ENCODE peak calls at places on chromosomes 12 and 14, in four cellular contexts. One of them, this sample, is unnamed.

GRCh38 chr14:101559624-101560533 is 1.4 kb upstream of the DIO3 start:
- DNase-seq in fibroblast of mammary gland: no peak
- DNase-seq in GM23338: peak
- DNase-seq in mucosa of descending colon: peak
- DNase-seq in this sample: peak

GRCh38 chr14:73789996-73790581 is 61.5 kb upstream of the PTGR2 start:
- DNase-seq in fibroblast of mammary gland: peak
- DNase-seq in GM23338: no peak
- DNase-seq in mucosa of descending colon: peak
- DNase-seq in this sample: peak

GRCh38 chr12:85835810-85836715 is at the start of gene RASSF9:
- DNase-seq in fibroblast of mammary gland: peak
- DNase-seq in GM23338: peak
- DNase-seq in mucosa of descending colon: peak
- DNase-seq in this sample: peak

GRCh38 chr12:24387381-24387780 is 437.9 kb upstream of the SOX5 start:
- DNase-seq in fibroblast of mammary gland: no peak
- DNase-seq in GM23338: no peak
- DNase-seq in mucosa of descending colon: no peak
- DNase-seq in this sample: no peak

GRCh38 chr12:5945071-5946008 is at the start of gene ANO2:
- DNase-seq in fibroblast of mammary gland: no peak
- DNase-seq in GM23338: peak
- DNase-seq in mucosa of descending colon: no peak
- DNase-seq in this sample: peak

GRCh38 chr12:12398026-12398859 is 41.4 kb downstream of the BORCS5 start:
- DNase-seq in fibroblast of mammary gland: peak
- DNase-seq in GM23338: no peak
- DNase-seq in mucosa of descending colon: no peak
- DNase-seq in this sample: peak

GRCh38 chr12:72610854-72611358 is 338.7 kb downstream of the TRHDE start:
- DNase-seq in fibroblast of mammary gland: no peak
- DNase-seq in GM23338: peak
- DNase-seq in mucosa of descending colon: no peak
- DNase-seq in this sample: no peak

GRCh38 chr12:127083028-127083949 is 1183.7 kb upstream of the TMEM132C start:
- DNase-seq in fibroblast of mammary gland: peak
- DNase-seq in GM23338: peak
- DNase-seq in mucosa of descending colon: peak
- DNase-seq in this sample: peak

GRCh38 chr12:89770391-89770790 is 61.8 kb upstream of the ATP2B1 start:
- DNase-seq in fibroblast of mammary gland: no peak
- DNase-seq in GM23338: no peak
- DNase-seq in mucosa of descending colon: no peak
- DNase-seq in this sample: no peak

GRCh38 chr14:89254201-89254919 is 162.7 kb downstream of the FOXN3 start:
- DNase-seq in fibroblast of mammary gland: no peak
- DNase-seq in GM23338: no peak
- DNase-seq in mucosa of descending colon: no peak
- DNase-seq in this sample: no peak

GRCh38 chr12:26691234-26691970 is 141.6 kb downstream of the ITPR2 start:
- DNase-seq in fibroblast of mammary gland: peak
- DNase-seq in GM23338: peak
- DNase-seq in mucosa of descending colon: no peak
- DNase-seq in this sample: peak

GRCh38 chr12:51409846-51410245 is 14.8 kb upstream of the SLC4A8 start:
- DNase-seq in fibroblast of mammary gland: no peak
- DNase-seq in GM23338: peak
- DNase-seq in mucosa of descending colon: no peak
- DNase-seq in this sample: no peak

GRCh38 chr14:76550534-76550933 is 174.6 kb downstream of the ESRRB start:
- DNase-seq in fibroblast of mammary gland: peak
- DNase-seq in GM23338: no peak
- DNase-seq in mucosa of descending colon: no peak
- DNase-seq in this sample: peak

GRCh38 chr14:90837355-90837754 is 21.1 kb upstream of the TTC7B start:
- DNase-seq in fibroblast of mammary gland: no peak
- DNase-seq in GM23338: no peak
- DNase-seq in mucosa of descending colon: no peak
- DNase-seq in this sample: no peak

GRCh38 chr14:23712287-23712686 is 76.1 kb downstream of the DHRS2 start:
- DNase-seq in fibroblast of mammary gland: no peak
- DNase-seq in GM23338: no peak
- DNase-seq in mucosa of descending colon: no peak
- DNase-seq in this sample: no peak

GRCh38 chr12:119802472-119802871 is 74.6 kb downstream of the CIT start:
- DNase-seq in fibroblast of mammary gland: peak
- DNase-seq in GM23338: no peak
- DNase-seq in mucosa of descending colon: no peak
- DNase-seq in this sample: peak

GRCh38 chr14:100159107-100159864 is at the start of gene DEGS2:
- DNase-seq in fibroblast of mammary gland: no peak
- DNase-seq in GM23338: peak
- DNase-seq in mucosa of descending colon: peak
- DNase-seq in this sample: no peak

GRCh38 chr12:89278169-89278568 is 74.1 kb downstream of the DUSP6 start:
- DNase-seq in fibroblast of mammary gland: no peak
- DNase-seq in GM23338: peak
- DNase-seq in mucosa of descending colon: no peak
- DNase-seq in this sample: no peak

GRCh38 chr12:468671-469389 is 9.1 kb downstream of the B4GALNT3 start:
- DNase-seq in fibroblast of mammary gland: peak
- DNase-seq in GM23338: no peak
- DNase-seq in mucosa of descending colon: peak
- DNase-seq in this sample: peak

GRCh38 chr12:5789469-5789968 is 155.5 kb downstream of the ANO2 start:
- DNase-seq in fibroblast of mammary gland: no peak
- DNase-seq in GM23338: no peak
- DNase-seq in mucosa of descending colon: no peak
- DNase-seq in this sample: peak

GRCh38 chr14:87873741-87874140 is 119.2 kb downstream of the GALC start:
- DNase-seq in fibroblast of mammary gland: peak
- DNase-seq in GM23338: no peak
- DNase-seq in mucosa of descending colon: no peak
- DNase-seq in this sample: no peak

GRCh38 chr14:74414380-74414779 is 11.6 kb downstream of the SYNDIG1L start:
- DNase-seq in fibroblast of mammary gland: no peak
- DNase-seq in GM23338: peak
- DNase-seq in mucosa of descending colon: no peak
- DNase-seq in this sample: no peak

GRCh38 chr14:21921453-21921852 is 247.8 kb upstream of the OR4E1 start:
- DNase-seq in fibroblast of mammary gland: no peak
- DNase-seq in GM23338: no peak
- DNase-seq in mucosa of descending colon: no peak
- DNase-seq in this sample: no peak

GRCh38 chr12:39931857-39932256 is 174.0 kb downstream of the SLC2A13 start:
- DNase-seq in fibroblast of mammary gland: peak
- DNase-seq in GM23338: no peak
- DNase-seq in mucosa of descending colon: no peak
- DNase-seq in this sample: no peak

GRCh38 chr12:130622803-130623202 is 93.3 kb downstream of the RIMBP2 start:
- DNase-seq in fibroblast of mammary gland: no peak
- DNase-seq in GM23338: no peak
- DNase-seq in mucosa of descending colon: no peak
- DNase-seq in this sample: no peak

GRCh38 chr14:23154876-23155587 is 28.4 kb downstream of the SLC7A8 start:
- DNase-seq in fibroblast of mammary gland: peak
- DNase-seq in GM23338: peak
- DNase-seq in mucosa of descending colon: peak
- DNase-seq in this sample: peak

GRCh38 chr12:7349418-7349817 is 45.5 kb downstream of the ACSM4 start:
- DNase-seq in fibroblast of mammary gland: no peak
- DNase-seq in GM23338: no peak
- DNase-seq in mucosa of descending colon: no peak
- DNase-seq in this sample: no peak

GRCh38 chr14:31949709-31950108 is 127.4 kb upstream of the ARHGAP5 start:
- DNase-seq in fibroblast of mammary gland: peak
- DNase-seq in GM23338: no peak
- DNase-seq in mucosa of descending colon: no peak
- DNase-seq in this sample: no peak

GRCh38 chr12:90174198-90174510 is 465.5 kb upstream of the ATP2B1 start:
- DNase-seq in fibroblast of mammary gland: peak
- DNase-seq in GM23338: no peak
- DNase-seq in mucosa of descending colon: no peak
- DNase-seq in this sample: no peak

GRCh38 chr12:18864900-18865561 is 127.1 kb downstream of the CAPZA3 start:
- DNase-seq in fibroblast of mammary gland: peak
- DNase-seq in GM23338: no peak
- DNase-seq in mucosa of descending colon: no peak
- DNase-seq in this sample: peak

GRCh38 chr12:46167412-46167811 is 101.4 kb downstream of the SLC38A1 start:
- DNase-seq in fibroblast of mammary gland: no peak
- DNase-seq in GM23338: no peak
- DNase-seq in mucosa of descending colon: no peak
- DNase-seq in this sample: no peak

DNA sequence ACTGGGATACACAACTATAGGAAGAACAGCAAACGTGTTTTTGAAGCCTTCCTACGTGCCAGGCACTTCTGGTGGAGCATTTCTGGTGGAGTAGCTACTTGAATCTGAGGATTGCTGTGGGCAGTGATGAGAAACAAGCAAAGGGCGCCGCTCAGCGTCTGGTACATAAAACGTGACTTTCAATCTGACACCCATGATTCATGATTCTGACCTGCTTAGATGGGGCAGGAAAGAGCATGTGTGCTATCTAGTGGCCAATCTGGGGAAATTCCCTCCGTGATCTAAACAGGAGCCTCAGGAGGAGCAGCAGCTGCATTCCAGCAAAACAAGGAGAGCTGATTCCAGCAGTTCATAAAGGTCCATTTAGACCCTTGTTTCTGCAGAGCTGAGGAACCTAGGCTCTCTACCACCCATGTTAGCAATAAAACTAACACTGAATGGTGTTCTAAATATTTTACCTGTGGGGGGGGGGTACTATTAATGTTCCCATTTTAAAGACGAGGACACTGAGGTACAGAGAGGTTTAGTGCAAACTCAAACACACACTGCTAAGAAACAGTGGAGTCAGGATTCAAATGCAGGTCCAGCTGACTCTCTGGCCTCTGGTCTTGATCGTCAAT is 37.8 kb downstream of the PAH start:
- DNase-seq in fibroblast of mammary gland: peak
- DNase-seq in GM23338: peak
- DNase-seq in mucosa of descending colon: peak
- DNase-seq in this sample: peak
- H3K4me3 ChIP-seq in fibroblast of mammary gland: no peak
- H3K4me3 ChIP-seq in GM23338: no peak
- H3K4me3 ChIP-seq in mucosa of descending colon: no peak
- H3K4me3 ChIP-seq in this sample: no peak

DNA sequence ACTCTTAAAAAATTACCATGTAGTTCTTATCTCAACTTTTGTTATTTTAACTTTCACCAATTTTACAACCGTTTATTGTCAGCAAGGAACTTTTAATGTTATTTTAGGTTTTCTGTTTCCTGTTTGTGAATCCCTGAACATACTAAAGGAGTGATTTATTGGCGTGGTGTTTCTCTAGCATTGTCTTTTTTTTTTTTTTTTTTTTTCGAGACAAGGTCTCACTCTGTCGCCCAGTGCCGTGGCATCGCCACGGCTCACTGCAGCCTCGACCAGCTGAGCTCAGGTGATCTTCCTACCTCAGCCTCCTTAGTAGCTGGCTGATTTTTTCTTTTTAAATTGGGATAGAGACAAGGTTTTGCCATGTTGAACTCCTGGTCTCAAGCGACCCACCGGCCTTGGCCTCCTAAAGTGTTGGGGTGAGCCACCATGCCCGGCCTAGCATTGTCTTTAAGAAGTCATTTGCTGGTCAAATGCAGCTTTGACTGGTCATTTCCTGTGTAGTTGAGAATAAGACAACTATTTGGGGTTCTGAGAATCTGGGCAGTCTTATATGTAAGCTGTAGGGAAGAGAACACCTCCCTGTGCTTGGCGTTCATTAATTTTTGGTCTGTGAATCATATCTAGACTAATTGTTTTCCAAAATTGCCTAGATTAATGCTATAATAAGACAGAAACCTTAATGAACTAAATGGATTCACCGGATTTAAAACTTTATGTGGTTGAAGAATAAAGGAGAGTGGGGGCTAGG is 2.1 kb downstream of the WASHC4 start:
- DNase-seq in fibroblast of mammary gland: peak
- DNase-seq in GM23338: peak
- DNase-seq in mucosa of descending colon: no peak
- DNase-seq in this sample: no peak
- H3K4me3 ChIP-seq in fibroblast of mammary gland: peak
- H3K4me3 ChIP-seq in GM23338: peak
- H3K4me3 ChIP-seq in mucosa of descending colon: no peak
- H3K4me3 ChIP-seq in this sample: peak

GRCh38 chr12:57816855-57817151 is 1.7 kb downstream of the AVIL start:
- DNase-seq in fibroblast of mammary gland: peak
- DNase-seq in GM23338: no peak
- DNase-seq in mucosa of descending colon: no peak
- DNase-seq in this sample: no peak
- H3K4me3 ChIP-seq in fibroblast of mammary gland: no peak
- H3K4me3 ChIP-seq in GM23338: no peak
- H3K4me3 ChIP-seq in mucosa of descending colon: no peak
- H3K4me3 ChIP-seq in this sample: no peak

GRCh38 chr12:116454076-116454475 is 105.1 kb upstream of the MAP1LC3B2 start:
- DNase-seq in fibroblast of mammary gland: no peak
- DNase-seq in GM23338: no peak
- DNase-seq in mucosa of descending colon: no peak
- DNase-seq in this sample: no peak

GRCh38 chr12:116456683-116457082 is 102.5 kb upstream of the MAP1LC3B2 start:
- DNase-seq in fibroblast of mammary gland: peak
- DNase-seq in GM23338: no peak
- DNase-seq in mucosa of descending colon: peak
- DNase-seq in this sample: no peak

GRCh38 chr12:116454950-116455447 is 104.2 kb upstream of the MAP1LC3B2 start:
- DNase-seq in fibroblast of mammary gland: peak
- DNase-seq in GM23338: no peak
- DNase-seq in mucosa of descending colon: no peak
- DNase-seq in this sample: peak

GRCh38 chr12:116456307-116456641 is 102.9 kb upstream of the MAP1LC3B2 start:
- DNase-seq in fibroblast of mammary gland: no peak
- DNase-seq in GM23338: no peak
- DNase-seq in mucosa of descending colon: no peak
- DNase-seq in this sample: no peak

DNA sequence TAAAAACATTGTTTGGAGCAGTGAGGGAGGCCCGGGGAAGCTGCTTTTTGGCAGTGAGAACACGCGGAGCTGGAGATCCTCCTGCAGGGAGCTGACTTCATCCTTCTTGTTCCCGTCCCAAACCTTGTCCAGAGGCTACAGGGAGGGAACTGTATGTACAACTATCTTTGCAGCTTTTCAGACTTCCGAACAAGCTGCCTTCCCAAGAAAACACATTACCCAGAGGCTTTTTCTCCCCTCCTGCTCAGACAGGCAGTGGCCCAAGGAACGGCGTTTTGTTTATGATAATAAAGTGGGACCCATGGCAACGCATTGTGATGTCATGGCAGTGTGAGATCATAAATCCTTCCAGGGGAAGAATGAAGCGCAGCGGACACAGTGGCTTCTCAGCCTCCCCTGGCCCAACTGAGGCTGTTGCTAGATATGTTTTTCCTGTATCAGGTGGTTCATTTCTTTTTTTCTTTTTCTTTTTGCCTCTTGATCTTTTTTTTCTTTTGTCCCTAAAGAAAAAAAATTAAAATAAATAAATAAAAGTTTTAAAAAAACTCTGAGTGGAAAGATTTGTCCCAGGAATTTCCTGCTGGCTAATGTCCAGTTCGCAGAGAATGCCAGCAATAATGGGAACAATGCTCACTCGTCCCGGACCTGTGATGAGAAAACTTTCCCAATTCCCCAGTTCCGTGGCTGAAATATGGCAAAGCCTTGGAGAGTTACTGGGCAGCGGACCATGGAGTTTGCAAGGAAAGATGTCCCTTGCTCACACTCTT is 103.5 kb upstream of the MAP1LC3B2 start:
- DNase-seq in fibroblast of mammary gland: peak
- DNase-seq in GM23338: peak
- DNase-seq in mucosa of descending colon: peak
- DNase-seq in this sample: peak
- H3K4me3 ChIP-seq in fibroblast of mammary gland: no peak
- H3K4me3 ChIP-seq in GM23338: no peak
- H3K4me3 ChIP-seq in mucosa of descending colon: no peak
- H3K4me3 ChIP-seq in this sample: peak